ENCODE peak calls at places on chromosomes 13 and 19, in five cellular contexts. One of them, this sample, is unnamed.

GRCh38 chr13:76837811-76838210 is 48.4 kb downstream of the KCTD12 start:
- DNase-seq in IMR-90: peak
- DNase-seq in fibroblast of lung: no peak
- DNase-seq in choroid plexus epithelial cell: peak
- DNase-seq in astrocyte: no peak
- DNase-seq in this sample: peak

GRCh38 chr19:3984584-3984907 is 717 bp downstream of the EEF2 start:
- DNase-seq in IMR-90: no peak
- DNase-seq in fibroblast of lung: no peak
- DNase-seq in choroid plexus epithelial cell: no peak
- DNase-seq in astrocyte: no peak
- DNase-seq in this sample: no peak

GRCh38 chr13:24894972-24895300 is 131.0 kb downstream of the RNF17 start:
- DNase-seq in IMR-90: no peak
- DNase-seq in fibroblast of lung: no peak
- DNase-seq in choroid plexus epithelial cell: no peak
- DNase-seq in astrocyte: no peak
- DNase-seq in this sample: no peak

GRCh38 chr13:29538625-29538976 is 56.9 kb downstream of the SLC7A1 start:
- DNase-seq in IMR-90: no peak
- DNase-seq in fibroblast of lung: no peak
- DNase-seq in choroid plexus epithelial cell: no peak
- DNase-seq in astrocyte: no peak
- DNase-seq in this sample: no peak

GRCh38 chr13:42211704-42212103 is 60.2 kb upstream of the AKAP11 start:
- DNase-seq in IMR-90: peak
- DNase-seq in fibroblast of lung: peak
- DNase-seq in choroid plexus epithelial cell: no peak
- DNase-seq in astrocyte: peak
- DNase-seq in this sample: no peak

GRCh38 chr13:41720839-41721561 is 239.9 kb downstream of the VWA8 start:
- DNase-seq in IMR-90: no peak
- DNase-seq in fibroblast of lung: no peak
- DNase-seq in choroid plexus epithelial cell: no peak
- DNase-seq in astrocyte: no peak
- DNase-seq in this sample: no peak

GRCh38 chr13:56670563-56670962 is 470.2 kb upstream of the PRR20A start:
- DNase-seq in IMR-90: no peak
- DNase-seq in fibroblast of lung: no peak
- DNase-seq in choroid plexus epithelial cell: no peak
- DNase-seq in astrocyte: no peak
- DNase-seq in this sample: no peak

GRCh38 chr19:17441241-17442135 is 7.0 kb downstream of the TMEM221 start:
- DNase-seq in IMR-90: no peak
- DNase-seq in fibroblast of lung: peak
- DNase-seq in choroid plexus epithelial cell: peak
- DNase-seq in astrocyte: peak
- DNase-seq in this sample: peak

GRCh38 chr19:8663920-8664670 is 33.7 kb downstream of the NFILZ start:
- DNase-seq in IMR-90: no peak
- DNase-seq in fibroblast of lung: no peak
- DNase-seq in choroid plexus epithelial cell: no peak
- DNase-seq in astrocyte: no peak
- DNase-seq in this sample: no peak

GRCh38 chr13:30256713-30257432 is 50.5 kb downstream of the KATNAL1 start:
- DNase-seq in IMR-90: no peak
- DNase-seq in fibroblast of lung: no peak
- DNase-seq in choroid plexus epithelial cell: peak
- DNase-seq in astrocyte: no peak
- DNase-seq in this sample: peak

GRCh38 chr13:98585398-98585754 is 8.5 kb upstream of the STK24 start:
- DNase-seq in IMR-90: no peak
- DNase-seq in fibroblast of lung: no peak
- DNase-seq in choroid plexus epithelial cell: no peak
- DNase-seq in astrocyte: no peak
- DNase-seq in this sample: no peak

GRCh38 chr19:6580313-6580712 is 10.6 kb downstream of the CD70 start:
- DNase-seq in IMR-90: peak
- DNase-seq in fibroblast of lung: peak
- DNase-seq in choroid plexus epithelial cell: no peak
- DNase-seq in astrocyte: peak
- DNase-seq in this sample: peak

GRCh38 chr13:76856141-76856571 is 30.0 kb downstream of the KCTD12 start:
- DNase-seq in IMR-90: peak
- DNase-seq in fibroblast of lung: peak
- DNase-seq in choroid plexus epithelial cell: peak
- DNase-seq in astrocyte: peak
- DNase-seq in this sample: peak

GRCh38 chr13:94342436-94343242 is 136.8 kb downstream of the DCT start:
- DNase-seq in IMR-90: no peak
- DNase-seq in fibroblast of lung: peak
- DNase-seq in choroid plexus epithelial cell: peak
- DNase-seq in astrocyte: peak
- DNase-seq in this sample: no peak

GRCh38 chr13:79811170-79811569 is 330.2 kb downstream of the NDFIP2 start:
- DNase-seq in IMR-90: no peak
- DNase-seq in fibroblast of lung: no peak
- DNase-seq in choroid plexus epithelial cell: no peak
- DNase-seq in astrocyte: no peak
- DNase-seq in this sample: no peak

GRCh38 chr13:98004107-98004506 is 50.6 kb downstream of the IPO5 start:
- DNase-seq in IMR-90: peak
- DNase-seq in fibroblast of lung: peak
- DNase-seq in choroid plexus epithelial cell: peak
- DNase-seq in astrocyte: peak
- DNase-seq in this sample: peak

GRCh38 chr13:99528547-99528946 is 27.3 kb downstream of the TM9SF2 start:
- DNase-seq in IMR-90: no peak
- DNase-seq in fibroblast of lung: no peak
- DNase-seq in choroid plexus epithelial cell: peak
- DNase-seq in astrocyte: no peak
- DNase-seq in this sample: no peak

GRCh38 chr13:70424428-70424827 is 316.2 kb upstream of the KLHL1 start:
- DNase-seq in IMR-90: no peak
- DNase-seq in fibroblast of lung: no peak
- DNase-seq in choroid plexus epithelial cell: no peak
- DNase-seq in astrocyte: no peak
- DNase-seq in this sample: no peak

GRCh38 chr19:35116085-35116801 is 620 bp downstream of the FXYD3 start:
- DNase-seq in IMR-90: no peak
- DNase-seq in fibroblast of lung: no peak
- DNase-seq in choroid plexus epithelial cell: no peak
- DNase-seq in astrocyte: no peak
- DNase-seq in this sample: no peak

GRCh38 chr13:50801087-50801931 is 42.2 kb downstream of the DLEU7 start:
- DNase-seq in IMR-90: peak
- DNase-seq in fibroblast of lung: peak
- DNase-seq in choroid plexus epithelial cell: peak
- DNase-seq in astrocyte: peak
- DNase-seq in this sample: peak

GRCh38 chr19:40139533-40140287 is 49.0 kb upstream of the ZNF780A start:
- DNase-seq in IMR-90: peak
- DNase-seq in fibroblast of lung: peak
- DNase-seq in choroid plexus epithelial cell: peak
- DNase-seq in astrocyte: peak
- DNase-seq in this sample: peak

GRCh38 chr19:19387108-19387507 is 18.4 kb upstream of the GATAD2A start:
- DNase-seq in IMR-90: no peak
- DNase-seq in fibroblast of lung: no peak
- DNase-seq in choroid plexus epithelial cell: no peak
- DNase-seq in astrocyte: no peak
- DNase-seq in this sample: no peak

GRCh38 chr19:19385131-19385899 is 20.2 kb upstream of the GATAD2A start:
- DNase-seq in IMR-90: peak
- DNase-seq in fibroblast of lung: peak
- DNase-seq in choroid plexus epithelial cell: peak
- DNase-seq in astrocyte: peak
- DNase-seq in this sample: peak

GRCh38 chr19:19385900-19386339 is 19.6 kb upstream of the GATAD2A start:
- DNase-seq in IMR-90: no peak
- DNase-seq in fibroblast of lung: peak
- DNase-seq in choroid plexus epithelial cell: peak
- DNase-seq in astrocyte: no peak
- DNase-seq in this sample: no peak

GRCh38 chr19:19384486-19384885 is 21.0 kb upstream of the GATAD2A start:
- DNase-seq in IMR-90: no peak
- DNase-seq in fibroblast of lung: no peak
- DNase-seq in choroid plexus epithelial cell: no peak
- DNase-seq in astrocyte: no peak
- DNase-seq in this sample: no peak

GRCh38 chr19:19386373-19386869 is 19.1 kb upstream of the GATAD2A start:
- DNase-seq in IMR-90: no peak
- DNase-seq in fibroblast of lung: no peak
- DNase-seq in choroid plexus epithelial cell: no peak
- DNase-seq in astrocyte: no peak
- DNase-seq in this sample: no peak
- TF ChIP-seq CTCF in IMR-90: peak
- TF ChIP-seq CTCF in fibroblast of lung: peak
- TF ChIP-seq CTCF in choroid plexus epithelial cell: peak
- TF ChIP-seq CTCF in astrocyte: peak
- TF ChIP-seq CTCF in this sample: peak

DNA sequence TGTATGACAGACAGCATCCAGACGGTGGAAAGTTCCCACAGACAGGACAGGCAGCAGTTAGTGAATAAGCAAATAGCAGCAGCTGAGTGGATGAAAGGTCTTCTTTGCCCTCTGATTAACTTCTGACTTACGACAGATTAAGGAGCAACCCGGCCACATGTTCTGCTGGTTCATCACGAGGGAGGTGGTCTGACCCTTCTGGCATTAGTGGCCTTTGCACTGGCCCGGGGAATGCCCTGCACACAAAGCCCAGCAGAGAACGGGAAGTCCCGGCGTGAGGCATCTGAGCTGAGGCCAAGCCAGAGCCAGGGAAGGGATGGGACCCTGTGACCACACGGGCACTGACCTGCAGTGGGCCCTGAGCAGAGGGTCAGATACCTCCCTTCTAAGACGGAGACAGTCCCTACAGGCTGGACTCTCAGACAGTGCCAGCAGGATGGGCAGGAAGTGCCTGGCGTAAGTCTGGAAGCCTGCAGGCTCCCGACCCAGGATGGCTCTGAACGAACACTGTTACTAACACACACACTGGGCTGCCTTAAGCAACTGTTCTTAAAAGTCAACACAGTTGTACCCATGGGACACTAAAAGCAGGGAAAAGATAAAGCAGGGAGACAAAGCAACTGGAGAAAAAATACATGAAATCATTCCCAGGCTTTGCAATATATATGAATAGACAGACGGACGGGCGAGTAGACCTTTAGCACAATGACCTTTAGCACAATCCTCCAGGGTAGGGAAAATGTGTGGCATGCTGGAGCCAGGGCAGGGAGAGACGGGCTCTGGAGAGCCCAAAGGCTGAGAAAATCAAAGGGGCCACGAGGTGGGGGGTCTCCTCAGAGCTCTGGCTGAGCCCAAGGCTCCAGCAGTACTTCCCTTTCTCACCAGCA is 6.3 kb downstream of the C19orf12 start:
- DNase-seq in IMR-90: no peak
- DNase-seq in fibroblast of lung: no peak
- DNase-seq in choroid plexus epithelial cell: peak
- DNase-seq in astrocyte: no peak
- DNase-seq in this sample: peak
- H3K4me3 ChIP-seq in IMR-90: no peak
- H3K4me3 ChIP-seq in fibroblast of lung: no peak
- H3K4me3 ChIP-seq in choroid plexus epithelial cell: no peak
- H3K4me3 ChIP-seq in astrocyte: no peak
- H3K4me3 ChIP-seq in this sample: no peak

GRCh38 chr19:50205681-50206138 is 2.3 kb downstream of the MYH14 start:
- DNase-seq in IMR-90: no peak
- DNase-seq in fibroblast of lung: no peak
- DNase-seq in choroid plexus epithelial cell: no peak
- DNase-seq in astrocyte: no peak
- DNase-seq in this sample: no peak
- TF ChIP-seq CTCF in IMR-90: no peak
- TF ChIP-seq CTCF in fibroblast of lung: no peak
- TF ChIP-seq CTCF in choroid plexus epithelial cell: no peak
- TF ChIP-seq CTCF in astrocyte: no peak
- TF ChIP-seq CTCF in this sample: no peak

GRCh38 chr19:1257475-1258160 is 9.2 kb downstream of the MIDN start:
- DNase-seq in IMR-90: no peak
- DNase-seq in fibroblast of lung: no peak
- DNase-seq in choroid plexus epithelial cell: no peak
- DNase-seq in astrocyte: no peak
- DNase-seq in this sample: no peak
- H3K4me3 ChIP-seq in IMR-90: no peak
- H3K4me3 ChIP-seq in fibroblast of lung: no peak
- H3K4me3 ChIP-seq in choroid plexus epithelial cell: no peak
- H3K4me3 ChIP-seq in astrocyte: no peak
- H3K4me3 ChIP-seq in this sample: no peak

GRCh38 chr13:26709461-26709860 is 51.1 kb downstream of the GPR12 start:
- DNase-seq in IMR-90: no peak
- DNase-seq in fibroblast of lung: no peak
- DNase-seq in choroid plexus epithelial cell: no peak
- DNase-seq in astrocyte: no peak
- DNase-seq in this sample: no peak

GRCh38 chr13:26708007-26708297 is 52.6 kb downstream of the GPR12 start:
- DNase-seq in IMR-90: no peak
- DNase-seq in fibroblast of lung: no peak
- DNase-seq in choroid plexus epithelial cell: no peak
- DNase-seq in astrocyte: no peak
- DNase-seq in this sample: no peak

GRCh38 chr13:26707122-26708006 is 53.2 kb downstream of the GPR12 start:
- DNase-seq in IMR-90: peak
- DNase-seq in fibroblast of lung: peak
- DNase-seq in choroid plexus epithelial cell: peak
- DNase-seq in astrocyte: peak
- DNase-seq in this sample: peak

GRCh38 chr13:26710166-26710565 is 50.4 kb downstream of the GPR12 start:
- DNase-seq in IMR-90: no peak
- DNase-seq in fibroblast of lung: no peak
- DNase-seq in choroid plexus epithelial cell: no peak
- DNase-seq in astrocyte: no peak
- DNase-seq in this sample: no peak

DNA sequence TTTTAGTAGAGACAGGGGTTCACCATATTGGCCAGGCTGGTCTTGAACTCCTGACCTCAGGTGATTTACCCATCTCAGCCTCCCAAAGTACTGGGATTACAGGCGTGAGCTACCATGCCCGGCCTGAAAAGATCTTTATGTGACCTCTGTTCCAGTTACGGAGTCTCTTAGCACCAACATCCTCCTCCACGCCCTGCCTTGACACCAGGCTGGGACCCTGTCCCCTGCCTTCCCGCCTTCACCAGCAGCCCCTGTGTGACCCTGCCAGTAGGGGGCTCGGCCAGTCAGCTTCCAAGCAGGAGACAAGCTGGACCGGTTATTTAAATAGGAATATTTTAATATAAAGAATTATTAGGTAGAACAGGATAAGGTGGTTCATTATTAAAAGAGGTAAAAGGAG is 54.2 kb downstream of the GPR12 start:
- DNase-seq in IMR-90: no peak
- DNase-seq in fibroblast of lung: no peak
- DNase-seq in choroid plexus epithelial cell: no peak
- DNase-seq in astrocyte: no peak
- DNase-seq in this sample: no peak
- TF ChIP-seq CTCF in IMR-90: no peak
- TF ChIP-seq CTCF in fibroblast of lung: no peak
- TF ChIP-seq CTCF in choroid plexus epithelial cell: no peak
- TF ChIP-seq CTCF in astrocyte: no peak
- TF ChIP-seq CTCF in this sample: no peak